ENCODE peak calls at places on chromosomes 7 and 10, in eight cellular contexts. O, W, Y, E, N, M, P and H are unnamed samples.

GRCh38 chr10:51879238-51879637 is 179.8 kb upstream of the CSTF2T start:
- DNase-seq in O (no peak), W (no peak), Y (no peak), E (no peak), N (no peak), M (no peak), P (peak; percentile 98), H (peak; percentile 96)

GRCh38 chr7:114910787-114911186 is 11.1 kb upstream of the MDFIC start:
- DNase-seq in O (no peak), W (no peak), Y (no peak), E (no peak), N (no peak), M (no peak), P (peak; percentile 57), H (peak; percentile 68)

GRCh38 chr7:31890198-31890597 is 180.0 kb downstream of the PDE1C start:
- DNase-seq in O (no peak), W (no peak), Y (no peak), E (no peak), N (no peak), M (no peak), P (no peak), H (no peak)

GRCh38 chr10:48390933-48391845 is 84.7 kb downstream of the MAPK8 start:
- DNase-seq in O (no peak), W (no peak), Y (no peak), E (no peak), N (no peak), M (no peak), P (peak; percentile 69), H (no peak)

GRCh38 chr10:111360260-111360925 is 283.6 kb downstream of the ADRA2A start:
- DNase-seq in O (no peak), W (no peak), Y (peak; percentile 49), E (peak; percentile 45), N (no peak), M (peak; percentile 53), P (peak; percentile 0), H (peak; percentile 80)

GRCh38 chr10:30705625-30706149 is 76.1 kb upstream of the LYZL2 start:
- DNase-seq in O (no peak), W (no peak), Y (no peak), E (no peak), N (no peak), M (no peak), P (no peak), H (no peak)

GRCh38 chr10:44462338-44462914 is 77.5 kb upstream of the CXCL12 start:
- DNase-seq in O (no peak), W (no peak), Y (no peak), E (no peak), N (no peak), M (no peak), P (no peak), H (no peak)

GRCh38 chr7:151187409-151188251 is 580 bp upstream of the ASB10 start:
- DNase-seq in O (no peak), W (no peak), Y (no peak), E (no peak), N (no peak), M (peak; percentile 51), P (no peak), H (no peak)

GRCh38 chr10:9038146-9038714 is 983.7 kb downstream of the GATA3 start:
- DNase-seq in O (no peak), W (no peak), Y (no peak), E (no peak), N (no peak), M (peak; percentile 55), P (peak; percentile 35), H (peak; percentile 7)

GRCh38 chr10:18321371-18321770 is 181.1 kb downstream of the CACNB2 start:
- DNase-seq in O (no peak), W (no peak), Y (no peak), E (no peak), N (no peak), M (no peak), P (no peak), H (no peak)

GRCh38 chr10:75744242-75744641 is 312.8 kb downstream of the LRMDA start:
- DNase-seq in O (no peak), W (no peak), Y (no peak), E (no peak), N (no peak), M (no peak), P (no peak), H (no peak)

GRCh38 chr10:17665742-17666141 is 21.8 kb downstream of the STAM start:
- DNase-seq in O (no peak), W (no peak), Y (no peak), E (no peak), N (no peak), M (no peak), P (peak; percentile 97), H (peak; percentile 95)

GRCh38 chr10:58546137-58546536 is 33.5 kb downstream of the BICC1 start:
- DNase-seq in O (no peak), W (no peak), Y (no peak), E (no peak), N (no peak), M (no peak), P (no peak), H (no peak)

GRCh38 chr7:151491859-151492258 is 27.8 kb downstream of the RHEB start:
- DNase-seq in O (no peak), W (no peak), Y (no peak), E (no peak), N (no peak), M (no peak), P (peak; percentile 83), H (no peak)

GRCh38 chr7:89064831-89065230 is 269.3 kb upstream of the TEX47 start:
- DNase-seq in O (no peak), W (no peak), Y (no peak), E (no peak), N (no peak), M (no peak), P (no peak), H (no peak)

DNA sequence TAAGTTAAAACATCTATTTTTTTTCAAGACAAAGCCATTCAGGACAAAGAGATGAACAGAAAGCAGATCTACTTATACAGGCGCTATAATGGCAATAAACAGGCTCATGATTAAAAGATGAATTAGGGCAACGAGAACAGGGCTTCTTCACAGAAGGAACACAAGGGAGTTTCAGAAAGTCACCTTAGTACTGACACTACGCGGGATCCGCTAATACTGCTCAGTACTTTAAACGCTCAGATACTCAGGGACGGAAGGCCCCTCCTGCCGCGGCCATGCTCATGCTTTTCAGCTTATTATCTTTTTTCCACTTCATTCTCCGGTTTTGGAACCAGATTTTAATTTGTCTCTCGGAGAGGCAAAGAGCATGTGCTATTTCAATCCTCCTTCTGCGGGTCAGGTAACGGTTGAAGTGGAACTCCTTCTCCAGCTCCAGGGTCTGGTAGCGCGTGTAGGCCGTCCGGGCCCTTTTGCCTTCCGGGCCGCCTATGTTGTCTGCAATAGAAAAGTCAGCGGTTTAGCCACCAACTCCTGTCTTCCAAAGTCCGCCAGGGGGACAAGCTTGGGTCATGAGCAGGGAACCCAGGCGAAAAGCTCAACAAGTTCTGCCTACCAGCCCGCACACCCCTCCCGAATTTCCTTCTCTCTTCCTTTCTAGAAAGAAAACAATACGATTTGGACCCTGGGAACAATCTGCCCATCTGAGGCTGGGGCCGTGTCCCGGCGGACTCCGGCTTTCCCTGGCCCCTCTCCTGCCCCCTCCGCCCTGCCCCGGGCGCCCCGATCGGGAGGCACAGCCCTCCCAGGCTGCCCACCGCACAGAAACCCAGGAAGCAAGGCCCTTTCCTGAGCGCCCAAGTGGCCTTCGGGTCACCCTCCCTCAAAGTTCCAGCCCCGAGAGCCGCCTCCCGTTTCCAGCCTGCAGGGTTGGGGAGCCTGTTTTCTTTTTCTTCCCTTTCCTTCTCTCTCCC is 1.6 kb downstream of the HOXA5 start:
- DNase-seq in O (no peak), W (peak; percentile 60), Y (no peak), E (no peak), N (no peak), M (no peak), P (no peak), H (no peak)
- TF ChIP-seq CTCF in O (peak; percentile 40), W (no peak), Y (peak; percentile 27), E (no peak), N (no peak), M (no peak), P (no peak), H (no peak)

DNA sequence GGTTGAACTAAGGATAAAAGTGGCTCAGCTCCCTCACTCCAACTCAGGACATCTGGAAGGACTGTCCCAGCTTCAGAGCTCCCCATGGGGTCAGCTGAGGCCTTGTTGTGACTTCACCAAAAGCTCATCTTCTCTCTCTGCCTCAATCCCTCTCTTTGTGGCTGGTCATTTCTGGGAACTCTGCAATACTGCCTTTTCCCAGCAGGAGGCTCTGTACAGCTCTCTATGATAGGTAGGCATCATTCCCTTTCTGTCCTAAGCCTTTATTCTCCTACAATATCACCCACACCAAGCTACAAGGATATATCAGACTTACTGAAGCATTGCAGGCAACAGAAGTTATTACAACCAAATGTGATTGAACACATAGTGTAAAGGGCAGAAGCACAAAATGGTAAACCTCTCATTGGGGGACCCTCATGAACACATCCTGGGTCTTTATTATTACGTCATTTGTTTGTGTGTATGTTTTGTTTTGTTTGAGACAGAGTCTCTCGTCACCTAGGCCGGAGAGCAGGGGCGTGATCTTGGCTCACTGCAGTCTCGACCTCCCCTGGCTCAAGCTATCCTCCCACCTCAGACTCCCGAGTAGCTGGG is 36.7 kb upstream of the PRPS1L1 start:
- DNase-seq in O (peak; percentile 19), W (no peak), Y (no peak), E (no peak), N (no peak), M (no peak), P (peak; percentile 36), H (peak; percentile 39)
- TF ChIP-seq CTCF in O (peak; percentile 59), W (peak; percentile 69), Y (peak; percentile 60), E (peak; percentile 53), N (no peak), M (peak; percentile 39), P (peak; percentile 64), H (peak; percentile 66)

DNA sequence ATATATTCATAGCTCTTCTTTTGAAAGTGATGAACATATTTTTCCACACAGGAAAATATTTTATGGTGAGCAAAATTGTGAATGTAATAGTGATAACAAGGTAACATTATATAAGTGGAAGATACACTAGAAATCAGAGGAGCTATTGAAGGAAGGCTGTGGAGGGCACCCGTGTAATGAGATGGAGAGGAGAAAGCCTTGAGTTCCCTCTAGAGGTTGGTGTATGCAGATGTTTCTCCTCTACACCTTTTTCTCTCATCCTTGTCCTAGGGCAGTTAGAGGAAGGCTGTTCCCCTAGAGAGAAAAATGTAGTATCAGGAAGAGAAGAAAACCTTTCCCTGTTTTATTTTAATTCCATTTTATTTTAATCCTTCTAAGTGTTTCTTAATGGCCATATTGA is 54.6 kb upstream of the NRG3 start:
- DNase-seq in O (no peak), W (no peak), Y (no peak), E (no peak), N (no peak), M (no peak), P (peak; percentile 6), H (no peak)
- TF ChIP-seq CTCF in O (peak; percentile 61), W (no peak), Y (peak; percentile 62), E (no peak), N (no peak), M (peak; percentile 12), P (peak; percentile 24), H (no peak)

DNA sequence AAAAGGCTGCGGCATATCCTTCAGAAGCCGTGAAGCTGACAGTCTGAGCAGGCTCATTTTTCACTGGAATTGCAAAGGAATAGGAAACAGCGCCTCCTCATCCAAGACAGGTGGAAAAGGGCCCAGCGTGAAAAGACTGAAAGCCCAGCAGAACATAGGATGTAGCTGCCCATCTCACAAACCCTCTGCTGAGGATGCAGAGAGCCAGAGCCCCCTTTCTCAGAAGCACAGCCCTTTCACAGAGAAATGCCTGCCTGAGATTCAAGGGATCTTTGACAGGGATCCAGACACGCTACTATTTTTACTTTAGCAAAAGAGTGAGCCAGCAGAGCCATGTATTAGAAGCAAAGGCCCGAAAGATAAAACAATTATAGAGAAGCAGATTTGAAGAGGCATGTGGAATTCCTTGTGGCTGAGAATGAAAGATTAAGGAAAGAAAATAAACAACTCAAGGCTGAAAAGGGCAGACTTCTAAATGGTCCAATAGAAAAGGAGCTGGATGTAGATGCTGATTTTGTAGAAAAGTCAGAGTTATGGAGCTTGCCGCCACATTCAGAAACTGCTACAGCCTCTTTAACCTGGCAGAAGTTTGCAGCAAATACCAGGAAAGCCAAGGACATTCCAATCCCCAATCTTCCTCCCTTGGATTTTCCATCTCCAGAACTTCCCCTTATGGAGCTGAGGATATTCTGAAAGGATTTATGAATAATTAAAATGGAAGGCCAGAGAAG is 36.9 kb downstream of the GDI2 start:
- DNase-seq in O (no peak), W (no peak), Y (no peak), E (no peak), N (no peak), M (no peak), P (no peak), H (peak; percentile 30)
- TF ChIP-seq CTCF in O (no peak), W (no peak), Y (peak; percentile 14), E (no peak), N (no peak), M (no peak), P (peak; percentile 18), H (peak; percentile 11)